ENCODE peak calls at places on chromosomes 2 and 18, in nine cellular contexts. G is H1, E is NCI-H2081 treated with DMSO at 0.1 percent for 48 hours, I is heart left ventricle, D is left ventricle myocardium inferior, H is kidney tubule cell, S is foreskin fibroblast, U is fibroblast of pulmonary artery, B is cardiac muscle cell. P is an unnamed sample.

GRCh38 chr18:47191956-47192355 is 15.8 kb upstream of the IER3IP1 start:
- DNase-seq in B (peak), D (no peak), H (peak), U (peak), S (peak), I (no peak), G (no peak), E (no peak), P (no peak)

GRCh38 chr2:428591-428990 is 140.7 kb upstream of the ALKAL2 start:
- DNase-seq in E (no peak), B (no peak), G (no peak), H (no peak), I (no peak), S (no peak), U (no peak), D (no peak), P (no peak)

GRCh38 chr18:75977069-75977468 is 518.0 kb downstream of the ZNF516 start:
- DNase-seq in I (no peak), E (no peak), S (no peak), H (no peak), D (no peak), G (no peak), U (no peak), B (no peak), P (no peak)

GRCh38 chr18:44725300-44726096 is 44.8 kb downstream of the SETBP1 start:
- DNase-seq in D (no peak), H (peak), I (peak), S (peak), B (peak), G (no peak), E (no peak), U (peak), P (no peak)

GRCh38 chr18:59921384-59921891 is 21.6 kb downstream of the PMAIP1 start:
- DNase-seq in E (no peak), U (no peak), D (no peak), I (no peak), G (no peak), S (no peak), B (no peak), H (no peak), P (no peak)

GRCh38 chr2:198657520-198658121 is 800.1 kb downstream of the SATB2 start:
- DNase-seq in D (no peak), E (peak), I (no peak), H (peak), G (no peak), U (peak), B (peak), S (no peak), P (peak)

GRCh38 chr2:111184725-111185495 is 64.2 kb downstream of the BCL2L11 start:
- DNase-seq in D (no peak), G (no peak), S (no peak), U (no peak), I (no peak), E (no peak), B (peak), H (no peak), P (no peak)

GRCh38 chr2:64524604-64525322 is 635 bp downstream of the AFTPH start:
- DNase-seq in D (no peak), S (no peak), H (peak), I (no peak), E (no peak), G (no peak), B (no peak), U (peak), P (no peak)

GRCh38 chr2:183925281-183925680 is 673.0 kb upstream of the ZNF804A start:
- DNase-seq in G (no peak), H (no peak), E (no peak), I (no peak), D (no peak), B (no peak), U (no peak), S (no peak), P (no peak)

GRCh38 chr2:149160701-149161217 is 122.3 kb downstream of the LYPD6B start:
- DNase-seq in E (no peak), H (no peak), S (no peak), B (peak), I (no peak), G (no peak), U (no peak), D (no peak), P (no peak)

GRCh38 chr2:112121682-112122254 is 16.4 kb upstream of the FBLN7 start:
- DNase-seq in U (peak), B (peak), E (peak), G (no peak), I (no peak), D (no peak), H (peak), S (peak), P (no peak)

GRCh38 chr2:12549641-12550040 is 167.1 kb upstream of the TRIB2 start:
- DNase-seq in I (no peak), H (peak), D (no peak), E (no peak), G (no peak), S (peak), U (peak), B (peak), P (no peak)

GRCh38 chr2:66433945-66434678 is 813 bp upstream of the MEIS1 start:
- DNase-seq in U (peak), E (no peak), I (peak), D (peak), G (peak), H (peak), B (peak), S (peak), P (peak)

GRCh38 chr2:182608181-182608845 is 107.7 kb upstream of the DNAJC10 start:
- DNase-seq in H (no peak), G (no peak), E (no peak), U (no peak), B (no peak), I (no peak), S (no peak), D (no peak), P (no peak)

GRCh38 chr2:200615247-200615646 is 29.4 kb downstream of the AOX1 start:
- DNase-seq in H (peak), B (peak), S (peak), I (no peak), U (peak), D (no peak), E (no peak), G (no peak), P (no peak)

GRCh38 chr18:5972298-5972697 is 77.0 kb upstream of the TMEM200C start:
- DNase-seq in I (peak), B (no peak), S (no peak), D (peak), H (no peak), G (no peak), E (no peak), U (no peak), P (no peak)

GRCh38 chr2:101983486-101983885 is 8.3 kb upstream of the IL1R2 start:
- DNase-seq in G (no peak), U (peak), D (no peak), I (no peak), B (peak), H (peak), S (no peak), E (no peak), P (no peak)

GRCh38 chr2:230865324-230865765 is 603 bp downstream of the ITM2C start:
- DNase-seq in S (no peak), G (peak), H (no peak), B (peak), I (no peak), D (no peak), E (no peak), U (peak), P (peak)

GRCh38 chr18:52670903-52671302 is 330.9 kb downstream of the DCC start:
- DNase-seq in D (no peak), H (peak), B (peak), E (no peak), G (no peak), I (no peak), U (peak), S (no peak), P (no peak)

GRCh38 chr2:101114815-101115214 is 36.4 kb downstream of the TBC1D8 start:
- DNase-seq in I (peak), H (no peak), D (no peak), S (no peak), B (no peak), U (no peak), G (no peak), E (no peak), P (no peak)

GRCh38 chr2:37671013-37671815 is at the start of gene CDC42EP3:
- DNase-seq in D (peak), E (no peak), G (peak), S (peak), B (peak), H (peak), U (no peak), I (peak), P (peak)

GRCh38 chr2:2291500-2292260 is 39.4 kb downstream of the MYT1L start:
- DNase-seq in H (peak), I (peak), S (no peak), D (peak), E (no peak), G (peak), U (no peak), B (no peak), P (no peak)

GRCh38 chr18:34795070-34795740 is 85.1 kb downstream of the DTNA start:
- DNase-seq in E (no peak), S (no peak), G (no peak), D (peak), I (peak), H (peak), U (no peak), B (no peak), P (no peak)

GRCh38 chr2:239190346-239190745 is 210.5 kb downstream of the HDAC4 start:
- DNase-seq in E (no peak), H (no peak), G (peak), S (no peak), I (no peak), D (peak), U (no peak), B (no peak), P (peak)

GRCh38 chr2:110858135-110858737 is 125.9 kb downstream of the ACOXL start:
- DNase-seq in G (no peak), S (no peak), U (no peak), E (no peak), H (no peak), D (no peak), I (no peak), B (no peak), P (no peak)

GRCh38 chr2:165357758-165358157 is 111.7 kb upstream of the CSRNP3 start:
- DNase-seq in E (no peak), D (no peak), B (peak), H (peak), G (no peak), I (no peak), U (peak), S (peak), P (no peak)

GRCh38 chr2:236744316-236745105 is 174.9 kb downstream of the ACKR3 start:
- DNase-seq in H (peak), B (peak), E (no peak), S (peak), U (peak), G (no peak), I (no peak), D (no peak), P (no peak)